ENCODE peak calls at places on chromosomes 7 and 10, in five cellular contexts. One of them, this sample, is unnamed.
A peak's percentile ranks its signal among the peaks of the same experiment; 100 is the strongest.

GRCh38 chr7:26865094-26865388 is 651 bp upstream of the SKAP2 start:
- DNase-seq in breast epithelium: peak; percentile 55
- DNase-seq in sigmoid colon: peak; percentile 86
- DNase-seq in heart left ventricle: no peak
- DNase-seq in HepG2: no peak
- DNase-seq in this sample: no peak

GRCh38 chr7:147240468-147240867 is 1123.9 kb downstream of the CNTNAP2 start:
- DNase-seq in breast epithelium: no peak
- DNase-seq in sigmoid colon: no peak
- DNase-seq in heart left ventricle: no peak
- DNase-seq in HepG2: no peak
- DNase-seq in this sample: no peak

GRCh38 chr7:28761485-28761884 is 196.6 kb downstream of the TRIL start:
- DNase-seq in breast epithelium: no peak
- DNase-seq in sigmoid colon: no peak
- DNase-seq in heart left ventricle: no peak
- DNase-seq in HepG2: no peak
- DNase-seq in this sample: no peak

GRCh38 chr10:10432306-10433035 is 585.2 kb upstream of the CELF2 start:
- DNase-seq in breast epithelium: no peak
- DNase-seq in sigmoid colon: no peak
- DNase-seq in heart left ventricle: no peak
- DNase-seq in HepG2: no peak
- DNase-seq in this sample: no peak

GRCh38 chr10:122990278-122990677 is 10.1 kb downstream of the PSTK start:
- DNase-seq in breast epithelium: no peak
- DNase-seq in sigmoid colon: no peak
- DNase-seq in heart left ventricle: no peak
- DNase-seq in HepG2: no peak
- DNase-seq in this sample: no peak

GRCh38 chr10:106025208-106025811 is 1139.2 kb downstream of the SORCS1 start:
- DNase-seq in breast epithelium: no peak
- DNase-seq in sigmoid colon: no peak
- DNase-seq in heart left ventricle: no peak
- DNase-seq in HepG2: no peak
- DNase-seq in this sample: no peak

GRCh38 chr7:139842414-139843210 is 13.5 kb downstream of the TBXAS1 start:
- DNase-seq in breast epithelium: no peak
- DNase-seq in sigmoid colon: no peak
- DNase-seq in heart left ventricle: no peak
- DNase-seq in HepG2: no peak
- DNase-seq in this sample: no peak

GRCh38 chr7:148275359-148275890 is 315.1 kb upstream of the C7orf33 start:
- DNase-seq in breast epithelium: no peak
- DNase-seq in sigmoid colon: no peak
- DNase-seq in heart left ventricle: no peak
- DNase-seq in HepG2: no peak
- DNase-seq in this sample: no peak

GRCh38 chr7:133854739-133855138 is 272.4 kb upstream of the LRGUK start:
- DNase-seq in breast epithelium: no peak
- DNase-seq in sigmoid colon: no peak
- DNase-seq in heart left ventricle: no peak
- DNase-seq in HepG2: peak; percentile 37
- DNase-seq in this sample: no peak

GRCh38 chr7:29327455-29327854 is 132.9 kb downstream of the CHN2 start:
- DNase-seq in breast epithelium: no peak
- DNase-seq in sigmoid colon: no peak
- DNase-seq in heart left ventricle: no peak
- DNase-seq in HepG2: no peak
- DNase-seq in this sample: no peak

GRCh38 chr7:142800699-142801260 is 30.0 kb downstream of the PRSS2 start:
- DNase-seq in breast epithelium: no peak
- DNase-seq in sigmoid colon: no peak
- DNase-seq in heart left ventricle: peak; percentile 8
- DNase-seq in HepG2: no peak
- DNase-seq in this sample: no peak

GRCh38 chr7:55326079-55326847 is 38.9 kb upstream of the LANCL2 start:
- DNase-seq in breast epithelium: no peak
- DNase-seq in sigmoid colon: no peak
- DNase-seq in heart left ventricle: no peak
- DNase-seq in HepG2: no peak
- DNase-seq in this sample: no peak

GRCh38 chr7:44595934-44596635 is 10.3 kb upstream of the OGDH start:
- DNase-seq in breast epithelium: no peak
- DNase-seq in sigmoid colon: no peak
- DNase-seq in heart left ventricle: no peak
- DNase-seq in HepG2: no peak
- DNase-seq in this sample: no peak
- TF ChIP-seq POLR2A in breast epithelium: no peak
- TF ChIP-seq POLR2A in sigmoid colon: no peak
- TF ChIP-seq POLR2A in heart left ventricle: peak; percentile 13
- TF ChIP-seq POLR2A in HepG2: no peak
- TF ChIP-seq POLR2A in this sample: no peak

DNA sequence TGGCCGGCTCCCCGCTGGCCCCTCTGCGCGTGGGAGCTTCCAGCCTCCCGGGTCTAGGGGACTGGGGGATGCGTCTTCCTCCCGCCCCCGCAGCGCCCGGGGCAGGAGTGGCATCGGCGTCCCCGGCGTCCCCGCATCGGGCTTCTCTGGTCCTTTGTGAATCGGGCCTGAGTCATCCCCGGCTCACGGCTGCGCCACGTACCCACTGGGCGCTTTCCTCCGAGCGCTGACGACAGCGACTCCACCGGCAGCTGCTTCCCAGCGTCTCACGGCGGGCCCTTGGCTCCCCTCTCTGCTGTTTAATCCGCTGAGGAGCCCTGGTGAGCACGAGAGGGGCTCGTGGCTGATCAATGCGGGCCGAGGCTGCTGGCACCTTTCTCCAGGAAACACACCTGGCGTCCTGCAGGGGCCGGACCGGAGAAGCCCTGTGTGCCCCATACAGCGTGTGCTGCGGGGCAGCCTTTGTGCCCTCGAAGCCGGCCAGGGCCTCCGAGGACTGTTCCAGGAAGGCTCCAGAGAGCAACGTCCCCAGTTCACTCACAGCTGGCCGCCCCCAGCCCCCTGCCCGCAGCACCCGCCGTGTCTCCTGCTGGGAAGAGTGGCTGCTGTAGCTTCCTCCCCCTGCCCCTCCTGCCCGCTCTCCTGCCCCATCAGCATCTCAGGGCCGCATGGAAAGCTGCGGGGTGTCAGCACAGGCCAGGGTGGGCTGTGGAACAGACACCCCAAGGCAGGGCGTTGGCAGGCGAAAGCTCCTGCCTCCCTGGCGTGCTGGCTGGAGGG is 95.5 kb upstream of the DIP2C start:
- DNase-seq in breast epithelium: peak; percentile 67
- DNase-seq in sigmoid colon: peak; percentile 86
- DNase-seq in heart left ventricle: no peak
- DNase-seq in HepG2: no peak
- DNase-seq in this sample: peak; percentile 30
- TF ChIP-seq CTCF in breast epithelium: no peak
- TF ChIP-seq CTCF in sigmoid colon: no peak
- TF ChIP-seq CTCF in heart left ventricle: no peak
- TF ChIP-seq CTCF in HepG2: peak; percentile 40
- TF ChIP-seq CTCF in this sample: no peak

DNA sequence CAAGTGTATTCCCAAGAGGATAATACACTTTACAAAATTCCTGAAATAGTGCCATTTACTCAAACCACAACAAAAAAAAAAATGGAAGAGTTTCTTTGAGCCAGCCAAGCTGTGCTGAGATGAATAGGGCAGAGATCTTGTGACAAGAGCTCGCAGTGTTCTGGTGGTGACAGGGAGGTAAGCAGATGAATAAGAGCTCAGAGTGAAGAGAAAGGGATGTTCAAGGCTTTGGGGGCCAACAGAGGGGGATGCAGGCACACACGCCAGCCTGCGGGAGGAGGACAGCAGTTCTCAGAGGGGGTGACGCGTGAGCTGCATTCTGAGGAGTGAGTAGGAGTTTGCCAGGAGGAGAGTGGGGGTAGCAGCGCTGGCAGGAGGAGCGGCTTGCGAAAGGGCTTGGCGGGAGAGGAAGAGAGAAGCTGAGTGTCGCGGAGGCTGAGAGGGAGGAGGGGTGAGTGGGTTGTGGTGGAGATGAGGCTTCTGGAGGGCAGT is 194.4 kb upstream of the IMMP2L start:
- DNase-seq in breast epithelium: peak; percentile 56
- DNase-seq in sigmoid colon: peak; percentile 88
- DNase-seq in heart left ventricle: peak; percentile 35
- DNase-seq in HepG2: no peak
- DNase-seq in this sample: peak; percentile 30
- H3K4me3 ChIP-seq in breast epithelium: peak overlapping the region; percentile 37
- H3K4me3 ChIP-seq in sigmoid colon: no peak overlapping the region
- H3K4me3 ChIP-seq in heart left ventricle: peak overlapping the region; percentile 21
- H3K4me3 ChIP-seq in HepG2: no peak overlapping the region
- H3K4me3 ChIP-seq in this sample: no peak overlapping the region

DNA sequence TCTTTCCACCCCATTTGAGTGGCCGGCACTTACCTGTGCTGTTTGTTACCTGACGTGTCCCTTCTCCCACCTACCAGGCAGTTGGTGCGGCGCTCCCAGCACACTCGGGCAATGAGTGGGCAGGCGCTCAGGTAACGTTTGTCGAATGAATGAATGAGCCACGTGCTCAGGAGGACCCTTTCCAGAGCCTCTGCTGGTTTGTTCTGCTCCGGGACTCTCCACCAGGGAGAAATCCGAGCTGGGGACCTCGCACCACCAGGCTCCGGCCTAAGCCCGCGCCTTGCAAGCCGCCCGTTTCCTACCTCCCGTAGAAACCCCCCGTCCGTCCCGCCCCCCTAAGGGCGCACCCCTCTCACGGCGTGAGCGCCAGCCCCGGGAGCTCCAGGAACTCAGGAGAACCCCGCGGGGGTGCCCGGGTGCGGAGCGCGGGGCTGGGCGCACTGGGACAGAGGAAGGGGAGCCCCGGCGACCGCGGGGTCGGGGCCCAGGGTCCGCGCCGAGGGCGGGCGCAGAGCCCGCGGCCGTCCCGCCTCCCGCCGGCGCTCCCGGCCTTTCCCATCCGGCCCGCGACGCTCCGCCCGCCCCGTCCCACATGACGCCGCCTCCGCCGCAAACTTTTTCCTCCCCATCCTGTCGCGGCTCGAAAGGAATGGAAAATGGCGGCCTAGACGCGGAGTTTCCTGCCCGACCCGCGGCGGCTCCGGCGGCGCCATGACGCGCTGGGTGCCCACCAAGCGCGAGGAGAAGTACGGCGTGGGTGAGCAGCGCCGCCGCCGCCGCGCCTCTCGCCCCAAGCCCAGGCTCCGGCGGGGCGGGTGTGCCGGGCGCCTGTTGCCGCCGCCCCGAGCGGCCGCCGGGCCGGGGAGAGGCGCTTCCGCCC is at the start of gene DOCK1:
- DNase-seq in breast epithelium: peak; percentile 71
- DNase-seq in sigmoid colon: peak; percentile 83
- DNase-seq in heart left ventricle: peak; percentile 80
- DNase-seq in HepG2: peak; percentile 37
- DNase-seq in this sample: peak; percentile 91
- TF ChIP-seq POLR2A in breast epithelium: no peak
- TF ChIP-seq POLR2A in sigmoid colon: no peak
- TF ChIP-seq POLR2A in heart left ventricle: no peak
- TF ChIP-seq POLR2A in HepG2: peak; percentile 45
- TF ChIP-seq POLR2A in this sample: no peak

DNA sequence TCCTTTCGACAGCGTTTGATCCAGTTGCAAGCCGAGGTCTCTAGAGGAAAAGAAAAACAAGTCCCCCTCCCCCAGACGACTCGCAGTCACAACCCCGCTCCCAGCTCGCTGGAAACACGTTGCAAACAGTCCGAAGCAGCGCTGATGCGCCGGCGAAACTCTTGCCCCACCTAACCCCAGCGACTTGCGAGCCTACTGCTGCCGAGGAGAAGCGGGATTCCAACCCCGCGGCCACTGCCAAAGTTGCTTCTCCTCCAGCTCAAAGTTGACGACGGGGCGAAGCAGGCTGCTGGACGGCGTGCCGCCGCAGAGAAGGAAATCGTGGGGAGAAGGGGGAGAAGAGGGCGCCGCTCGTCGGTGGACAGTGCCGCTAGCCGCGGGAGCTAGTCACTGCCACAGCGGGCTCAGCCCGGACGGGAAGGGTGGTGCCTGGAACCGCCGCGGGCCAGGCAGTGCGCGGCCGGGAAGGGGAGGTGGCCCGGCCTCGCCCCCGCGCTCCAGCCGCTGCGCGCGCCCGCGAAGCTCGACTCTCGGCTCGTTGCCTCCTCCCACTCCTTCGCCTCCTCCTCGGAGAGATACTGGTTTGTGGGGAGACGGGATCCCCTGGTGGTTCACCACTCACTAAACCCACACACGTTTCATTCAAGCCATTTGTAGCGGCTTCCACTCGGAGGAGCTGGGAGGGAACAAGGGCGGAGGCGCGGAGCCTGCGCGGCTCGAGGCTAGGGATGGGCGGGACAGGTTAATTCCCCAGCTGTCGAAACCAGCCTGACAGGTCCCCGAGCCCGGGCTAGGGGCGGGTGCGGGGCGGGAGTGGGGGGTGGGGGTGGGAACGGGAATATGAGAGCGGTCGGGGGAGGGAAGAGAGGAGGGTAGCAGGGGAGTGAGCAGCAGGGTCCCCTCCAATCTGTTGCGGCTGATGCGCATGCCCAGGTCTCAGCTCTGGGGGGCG is at the start of gene GPR37:
- DNase-seq in breast epithelium: peak; percentile 73
- DNase-seq in sigmoid colon: peak; percentile 74
- DNase-seq in heart left ventricle: peak; percentile 25
- DNase-seq in HepG2: no peak
- DNase-seq in this sample: peak; percentile 86
- TF ChIP-seq CTCF in breast epithelium: no peak
- TF ChIP-seq CTCF in sigmoid colon: no peak
- TF ChIP-seq CTCF in heart left ventricle: no peak
- TF ChIP-seq CTCF in HepG2: no peak
- TF ChIP-seq CTCF in this sample: no peak

DNA sequence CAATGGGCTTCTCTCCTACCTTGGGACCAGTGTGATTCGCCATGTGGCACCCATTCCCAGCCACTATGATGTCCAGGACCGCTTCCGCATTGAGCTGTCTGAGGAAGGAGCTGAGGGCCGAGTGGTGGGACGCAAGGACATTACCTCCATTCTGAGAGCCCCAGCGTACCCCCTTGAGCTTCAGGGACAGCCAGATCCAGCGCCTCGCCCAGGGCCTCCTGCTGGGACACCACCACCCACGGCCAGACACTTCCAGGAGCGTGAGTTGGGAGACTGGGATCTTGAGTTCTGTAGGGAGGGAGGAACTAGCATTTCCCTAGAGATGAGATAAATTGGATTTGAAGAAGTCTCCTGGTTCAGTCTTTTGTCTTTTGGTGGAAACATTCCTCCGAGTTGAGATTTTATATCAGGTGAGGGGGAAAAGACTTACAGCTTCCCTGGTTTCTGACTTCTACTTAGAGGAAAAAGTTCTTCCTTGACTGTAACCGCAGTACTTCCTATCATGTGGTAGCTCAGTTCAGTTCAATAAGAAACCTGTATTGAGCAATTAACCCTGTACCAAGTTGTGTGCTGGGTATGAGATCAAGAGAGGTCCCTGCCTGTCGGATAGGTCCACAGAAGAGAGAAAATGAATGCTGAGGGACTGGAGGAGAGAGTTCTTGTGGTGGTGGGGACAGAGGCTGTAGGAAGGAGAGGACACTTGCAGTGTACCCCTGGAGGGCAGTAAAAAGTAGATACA is 1.3 kb downstream of the MOSPD3 start:
- DNase-seq in breast epithelium: no peak
- DNase-seq in sigmoid colon: no peak
- DNase-seq in heart left ventricle: no peak
- DNase-seq in HepG2: no peak
- DNase-seq in this sample: no peak
- H3K4me3 ChIP-seq in breast epithelium: peak overlapping the region; percentile 85
- H3K4me3 ChIP-seq in sigmoid colon: peak overlapping the region; percentile 57
- H3K4me3 ChIP-seq in heart left ventricle: no peak overlapping the region
- H3K4me3 ChIP-seq in HepG2: peak overlapping the region; percentile 77
- H3K4me3 ChIP-seq in this sample: no peak overlapping the region

This sample was measured in lower leg skin.